ENCODE peak calls at places on chromosomes 1 and 21, in nine cellular contexts. C, R, B, P, G, N, H, Q and U are unnamed samples. For H3K4me1, the result is how much of the 10 kb centered on the place peaks cover.

GRCh38 chr1:210328746-210329488 is at the start of gene HHAT:
- DNase-seq in B (peak), C (peak), P (peak), Q (peak), G (peak), N (peak), H (peak), R (peak), U (peak)

GRCh38 chr1:65316233-65316632 is 6.9 kb downstream of the DNAJC6 start:
- DNase-seq in G (no peak), Q (no peak), B (no peak), N (no peak), H (no peak), C (no peak), P (no peak), R (no peak), U (no peak)

GRCh38 chr1:171623651-171624331 is 1.7 kb downstream of the MYOCOS start:
- DNase-seq in G (peak), N (no peak), H (no peak), P (no peak), B (no peak), C (no peak), Q (no peak), R (no peak), U (no peak)

GRCh38 chr1:199687321-199687720 is 340.2 kb upstream of the NR5A2 start:
- DNase-seq in C (no peak), B (no peak), R (no peak), P (no peak), G (no peak), N (peak), Q (no peak), H (no peak), U (no peak)

GRCh38 chr21:14533555-14534400 is 12.3 kb downstream of the SAMSN1 start:
- DNase-seq in B (no peak), G (no peak), H (no peak), C (no peak), R (no peak), N (no peak), Q (no peak), P (no peak), U (no peak)

GRCh38 chr1:220776254-220776653 is 10.5 kb upstream of the MTARC1 start:
- DNase-seq in G (no peak), C (no peak), B (no peak), H (no peak), N (no peak), P (no peak), Q (no peak), R (no peak), U (no peak)

GRCh38 chr1:51303751-51304196 is 26.6 kb downstream of the TTC39A start:
- DNase-seq in H (peak), C (no peak), G (no peak), N (peak), Q (no peak), R (peak), P (no peak), B (no peak), U (no peak)

GRCh38 chr21:32794643-32795042 is 23.1 kb upstream of the PAXBP1 start:
- DNase-seq in R (no peak), H (no peak), C (no peak), N (no peak), P (no peak), B (no peak), G (no peak), Q (no peak), U (no peak)

GRCh38 chr21:33587792-33588484 is 546 bp downstream of the DONSON start:
- DNase-seq in P (peak), N (peak), Q (peak), B (no peak), H (peak), G (peak), R (peak), C (no peak), U (peak)

GRCh38 chr1:14977338-14977931 is 176.1 kb upstream of the TMEM51 start:
- DNase-seq in C (no peak), P (no peak), G (peak), H (no peak), Q (no peak), B (no peak), R (no peak), N (no peak), U (no peak)

GRCh38 chr1:154860154-154860870 is 9.8 kb downstream of the KCNN3 start:
- DNase-seq in P (no peak), H (no peak), G (no peak), Q (no peak), B (no peak), N (no peak), C (no peak), R (no peak), U (no peak)

GRCh38 chr1:157442065-157442464 is 110.2 kb downstream of the FCRL5 start:
- DNase-seq in Q (no peak), B (no peak), R (no peak), N (no peak), G (no peak), C (no peak), H (no peak), P (no peak), U (no peak)

GRCh38 chr1:186374313-186375151 is 521 bp downstream of the TPR start:
- DNase-seq in G (peak), C (no peak), N (peak), B (no peak), P (no peak), H (no peak), Q (no peak), R (peak), U (peak)

GRCh38 chr1:119547306-119547705 is 40.3 kb downstream of the HSD3B1 start:
- DNase-seq in C (no peak), N (no peak), Q (no peak), H (no peak), G (no peak), P (no peak), B (no peak), R (no peak), U (no peak)

GRCh38 chr1:46532095-46532494 is 19.4 kb downstream of the KNCN start:
- DNase-seq in H (no peak), B (no peak), G (no peak), R (no peak), Q (no peak), P (no peak), C (no peak), N (no peak), U (no peak)

GRCh38 chr1:46529031-46529630 is 22.3 kb downstream of the KNCN start:
- DNase-seq in B (no peak), Q (no peak), H (no peak), G (no peak), R (no peak), N (no peak), P (no peak), C (no peak), U (no peak)

GRCh38 chr1:46532498-46533178 is 18.8 kb downstream of the KNCN start:
- DNase-seq in P (peak), H (peak), B (no peak), Q (peak), G (peak), R (peak), N (peak), C (peak), U (peak)

GRCh38 chr1:46530311-46530710 is 21.1 kb downstream of the KNCN start:
- DNase-seq in R (no peak), P (no peak), C (no peak), B (no peak), H (no peak), N (no peak), G (no peak), Q (no peak), U (no peak)

DNA sequence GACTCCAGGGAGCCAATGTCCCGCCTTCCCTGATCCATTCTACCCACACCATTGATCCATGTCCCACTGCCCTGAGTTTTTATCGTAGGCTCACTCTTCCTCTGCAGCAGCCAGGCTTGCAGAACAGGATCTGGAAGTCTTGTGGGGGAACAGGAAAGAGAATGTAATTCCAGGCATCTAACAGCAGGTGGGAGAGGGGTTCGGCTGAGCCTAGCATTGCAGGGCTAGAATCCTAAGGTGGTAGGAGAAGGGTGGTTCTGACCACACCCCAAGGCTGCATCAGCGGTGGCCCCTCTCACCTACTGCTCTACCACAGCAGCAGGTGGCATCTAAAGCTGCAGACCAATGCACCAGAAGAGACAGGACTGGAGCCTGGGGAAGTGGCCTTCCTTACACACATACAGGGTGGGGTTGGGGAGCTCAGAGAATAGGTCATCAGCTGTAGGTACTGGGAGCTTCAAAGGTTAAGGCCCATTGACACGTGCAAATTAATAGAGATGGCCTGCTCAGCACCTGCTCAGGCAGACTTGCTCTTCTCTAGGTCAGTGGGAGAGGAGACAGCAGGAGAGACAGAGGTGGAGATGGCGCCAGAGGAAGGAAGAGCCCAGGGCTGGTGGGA is 20.5 kb downstream of the KNCN start:
- DNase-seq in H (no peak), R (no peak), B (no peak), C (no peak), G (no peak), P (no peak), Q (no peak), N (no peak), U (no peak)
- TF ChIP-seq CTCF in H (no peak), R (no peak), B (no peak), C (no peak), G (no peak), P (no peak), Q (no peak), N (peak), U (no peak)

DNA sequence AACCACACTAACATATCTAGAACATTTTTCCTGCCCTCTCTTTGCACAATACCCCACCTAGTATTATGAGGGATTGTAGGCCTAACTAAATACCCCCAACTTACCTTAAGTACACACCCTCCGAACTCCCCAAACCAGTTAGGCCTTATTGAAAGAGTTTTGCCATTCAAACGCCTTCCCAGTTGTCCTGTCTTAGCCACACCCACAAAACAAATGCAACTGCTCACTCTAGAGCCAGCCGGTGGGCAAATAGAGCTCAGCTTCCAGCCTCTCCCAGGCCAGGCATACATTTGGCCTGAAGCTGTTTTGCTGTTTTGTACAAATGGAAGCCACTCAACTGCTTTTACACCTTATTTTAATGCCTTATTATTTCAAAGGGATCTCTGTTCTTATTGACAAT is 224.2 kb upstream of the RUNX1 start:
- DNase-seq in B (no peak), G (no peak), R (no peak), N (no peak), P (no peak), C (no peak), H (no peak), Q (no peak), U (no peak)
- H3K27ac ChIP-seq in B (peak), G (no peak), R (no peak), N (no peak), P (no peak), C (no peak), H (no peak), Q (no peak), U (no peak)

GRCh38 chr1:112628516-112628915 is 8.9 kb downstream of the CAPZA1 start:
- DNase-seq in N (no peak), R (no peak), G (no peak), B (no peak), H (no peak), P (no peak), Q (no peak), C (no peak), U (no peak)
- H3K4me1 ChIP-seq in N (under half), R (under half), G (under half), B (under half), H (half or more), P (under half), Q (under half), C (half or more), U (under half)

DNA sequence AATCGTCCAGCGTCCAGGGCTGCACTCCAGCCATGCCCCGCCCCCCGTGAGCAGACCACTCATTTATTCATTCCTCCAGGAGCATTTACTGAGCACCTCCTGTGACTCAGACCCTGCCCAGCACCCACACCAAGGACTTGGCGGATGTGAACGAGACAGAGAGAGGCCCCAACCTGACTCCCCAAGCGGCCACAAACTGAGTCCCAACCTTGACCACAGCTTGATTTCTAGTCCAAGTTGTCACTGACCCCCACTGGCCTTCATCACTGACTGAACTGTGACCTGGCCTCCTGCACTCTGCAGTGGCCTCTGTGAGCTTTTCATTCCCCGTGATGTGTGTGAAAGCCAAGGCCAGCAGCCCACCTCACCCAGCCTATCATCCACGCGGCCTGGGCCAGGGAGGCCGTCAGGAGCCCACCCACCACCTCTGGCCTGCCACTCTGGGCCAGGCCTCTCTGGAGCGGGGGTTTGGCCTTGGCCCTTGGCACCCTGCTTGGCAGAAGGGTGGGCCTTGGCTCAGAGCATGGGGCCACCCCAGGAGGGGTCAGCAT is 19.3 kb upstream of the RUNX3 start:
- DNase-seq in P (no peak), N (peak), G (no peak), B (no peak), Q (no peak), C (no peak), H (no peak), R (no peak), U (no peak)
- TF ChIP-seq CTCF in P (no peak), N (no peak), G (no peak), B (no peak), Q (no peak), C (no peak), H (no peak), R (no peak), U (no peak)